ENCODE peak calls at places on chromosomes 11 and 22, in eight cellular contexts. R is pancreas, P is MG63, G is HepG2, O is H7, I is keratinocyte, U is stomach, D is astrocyte. K is an unnamed sample. For H3K36me3, the result is how much of the 10 kb centered on the place peaks cover.

GRCh38 chr11:11782532-11783110 is 59.2 kb upstream of the USP47 start:
- DNase-seq in R (no peak), P (no peak), G (no peak), O (no peak), I (no peak), U (peak), D (no peak), K (no peak)

GRCh38 chr11:113778111-113778910 is 1.3 kb upstream of the CLDN25 start:
- DNase-seq in R (peak), P (no peak), G (peak), O (no peak), I (peak), U (peak), D (peak), K (no peak)

GRCh38 chr11:65810046-65810868 is 23.4 kb downstream of the OVOL1 start:
- DNase-seq in R (no peak), P (no peak), G (peak), O (no peak), I (no peak), U (no peak), D (no peak), K (no peak)

GRCh38 chr11:122883682-122883981 is 1.1 kb downstream of the JHY start:
- DNase-seq in R (no peak), P (no peak), G (no peak), O (no peak), I (no peak), U (no peak), D (no peak), K (no peak)

GRCh38 chr11:124898711-124899110 is 1.0 kb upstream of the ROBO4 start:
- DNase-seq in R (no peak), P (peak), G (peak), O (peak), I (no peak), U (no peak), D (no peak), K (no peak)

GRCh38 chr11:75344761-75345454 is 6.6 kb downstream of the ARRB1 start:
- DNase-seq in R (no peak), P (peak), G (no peak), O (peak), I (no peak), U (no peak), D (no peak), K (no peak)

GRCh38 chr11:63586451-63587166 is 23.4 kb upstream of the PLAAT2 start:
- DNase-seq in R (no peak), P (no peak), G (peak), O (no peak), I (no peak), U (no peak), D (no peak), K (no peak)

GRCh38 chr22:17922925-17923898 is 101.1 kb downstream of the MICAL3 start:
- DNase-seq in R (peak), P (peak), G (no peak), O (no peak), I (no peak), U (no peak), D (peak), K (no peak)

GRCh38 chr11:18623707-18624106 is 10.4 kb downstream of the SPTY2D1 start:
- DNase-seq in R (no peak), P (no peak), G (no peak), O (no peak), I (no peak), U (no peak), D (no peak), K (no peak)

GRCh38 chr11:33567004-33567403 is 133.6 kb downstream of the C11orf91 start:
- DNase-seq in R (no peak), P (no peak), G (no peak), O (no peak), I (no peak), U (no peak), D (no peak), K (no peak)

GRCh38 chr11:117842131-117842941 is 17.8 kb upstream of the FXYD2 start:
- DNase-seq in R (no peak), P (no peak), G (no peak), O (no peak), I (no peak), U (peak), D (no peak), K (no peak)

GRCh38 chr11:36699271-36699670 is 101.2 kb upstream of the RAG2 start:
- DNase-seq in R (no peak), P (no peak), G (no peak), O (no peak), I (no peak), U (no peak), D (no peak), K (no peak)

GRCh38 chr11:44814881-44815592 is 88.3 kb downstream of the TSPAN18 start:
- DNase-seq in R (no peak), P (no peak), G (no peak), O (no peak), I (no peak), U (no peak), D (peak), K (no peak)

GRCh38 chr22:24327827-24328226 is 57.2 kb downstream of the SPECC1L start:
- DNase-seq in R (no peak), P (no peak), G (no peak), O (no peak), I (no peak), U (no peak), D (no peak), K (no peak)

GRCh38 chr11:108669711-108670110 is 4.8 kb downstream of the DDX10 start:
- DNase-seq in R (no peak), P (no peak), G (no peak), O (no peak), I (no peak), U (no peak), D (peak), K (no peak)

GRCh38 chr11:134598368-134598767 is 186.3 kb upstream of the B3GAT1 start:
- DNase-seq in R (no peak), P (no peak), G (no peak), O (no peak), I (no peak), U (no peak), D (no peak), K (no peak)

GRCh38 chr22:22942511-22943329 is 55.1 kb downstream of the IGLL5 start:
- DNase-seq in R (peak), P (peak), G (peak), O (peak), I (peak), U (peak), D (peak), K (peak)

GRCh38 chr11:88555018-88555828 is 217.7 kb upstream of the CTSC start:
- DNase-seq in R (no peak), P (peak), G (no peak), O (no peak), I (peak), U (no peak), D (peak), K (no peak)

GRCh38 chr22:50674606-50675552 is 2.3 kb downstream of the SHANK3 start:
- DNase-seq in R (peak), P (peak), G (peak), O (peak), I (peak), U (peak), D (no peak), K (no peak)
- H3K4me3 ChIP-seq in R (no peak), P (peak), G (peak), O (peak), I (peak), U (peak), D (peak), K (no peak)

GRCh38 chr22:42821386-42821785 is 35.7 kb downstream of the ARFGAP3 start:
- DNase-seq in R (no peak), P (no peak), G (no peak), O (no peak), I (no peak), U (no peak), D (no peak), K (no peak)
- H3K36me3 ChIP-seq in R (under half), P (under half), G (under half), O (under half), I (under half), U (half or more), D (under half), K (under half)

GRCh38 chr11:73287400-73288101 is 15.4 kb downstream of the P2RY6 start:
- DNase-seq in R (no peak), P (no peak), G (no peak), O (no peak), I (no peak), U (no peak), D (no peak), K (no peak)
- H3K4me3 ChIP-seq in R (no peak), P (no peak), G (no peak), O (no peak), I (no peak), U (no peak), D (no peak), K (no peak)

DNA sequence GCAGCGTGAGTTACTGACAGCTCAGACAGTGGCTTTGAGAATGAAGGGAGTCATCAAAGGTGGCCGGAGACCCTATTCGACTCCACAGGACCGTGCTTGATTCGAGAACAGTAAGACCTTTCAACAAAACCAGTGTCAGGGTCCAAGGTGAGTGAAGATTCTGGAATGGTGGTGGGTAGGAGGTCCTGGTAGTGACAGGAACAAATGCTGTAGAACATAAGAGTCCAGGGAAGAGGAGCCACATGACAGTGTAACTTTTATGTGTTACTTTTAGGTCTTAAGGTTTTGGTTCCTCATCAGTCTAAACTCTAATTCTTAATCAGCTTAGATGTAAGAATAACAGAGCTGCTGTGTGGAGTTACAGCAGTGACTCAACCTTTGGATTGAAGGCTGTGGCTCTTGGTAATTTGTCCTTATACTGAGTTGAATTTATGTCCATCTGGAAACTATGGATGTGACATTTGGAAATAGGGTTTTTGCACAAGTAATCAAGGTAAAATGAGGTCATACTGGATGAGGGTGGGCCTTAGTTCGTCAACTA is 1.8 kb downstream of the TBC1D22A start:
- DNase-seq in R (no peak), P (no peak), G (no peak), O (no peak), I (no peak), U (no peak), D (no peak), K (no peak)
- H3K36me3 ChIP-seq in R (under half), P (under half), G (under half), O (under half), I (under half), U (under half), D (under half), K (under half)

GRCh38 chr11:102280237-102280833 is 36.9 kb upstream of the BIRC3 start:
- DNase-seq in R (no peak), P (no peak), G (peak), O (peak), I (no peak), U (no peak), D (no peak), K (no peak)
- H3K4me3 ChIP-seq in R (no peak), P (peak), G (peak), O (no peak), I (no peak), U (no peak), D (no peak), K (no peak)

K was measured in GM06990.